ENCODE peak calls at places on chromosomes 1 and 21, in five cellular contexts. A is CD8-positive, alpha-beta T cell; O is WERI-Rb-1; M is lower lobe of right lung; P is cardiac muscle cell. V is an unnamed sample. For H3K36me3, the result is how much of the 10 kb centered on the place peaks cover.

GRCh38 chr1:41726899-41727748 is 191.6 kb downstream of the HIVEP3 start:
- DNase-seq in A (no peak), O (peak), M (peak), P (no peak), V (no peak)

GRCh38 chr1:61270761-61271411 is 188.5 kb downstream of the NFIA start:
- DNase-seq in A (no peak), O (no peak), M (no peak), P (no peak), V (no peak)

GRCh38 chr1:230843503-230844309 is 24.6 kb downstream of the C1orf198 start:
- DNase-seq in A (no peak), O (no peak), M (no peak), P (no peak), V (no peak)

GRCh38 chr1:11472284-11472683 is 6.7 kb upstream of the DISP3 start:
- DNase-seq in A (no peak), O (no peak), M (no peak), P (no peak), V (no peak)

GRCh38 chr1:36133484-36133883 is 8.5 kb upstream of the COL8A2 start:
- DNase-seq in A (no peak), O (no peak), M (no peak), P (no peak), V (peak)

GRCh38 chr1:231612393-231613089 is 14.0 kb upstream of the DISC1 start:
- DNase-seq in A (peak), O (no peak), M (peak), P (no peak), V (no peak)

GRCh38 chr1:53341961-53342707 is 14.3 kb upstream of the LRP8 start:
- DNase-seq in A (no peak), O (no peak), M (no peak), P (no peak), V (no peak)

GRCh38 chr1:221335161-221336101 is 406.5 kb downstream of the DUSP10 start:
- DNase-seq in A (no peak), O (no peak), M (no peak), P (no peak), V (no peak)

GRCh38 chr1:109243860-109244552 is 5.3 kb upstream of the CELSR2 start:
- DNase-seq in A (no peak), O (no peak), M (no peak), P (no peak), V (no peak)

GRCh38 chr1:164708596-164708995 is 149.6 kb downstream of the PBX1 start:
- DNase-seq in A (no peak), O (no peak), M (no peak), P (no peak), V (no peak)

GRCh38 chr1:169809370-169810095 is 14.8 kb upstream of the METTL18 start:
- DNase-seq in A (no peak), O (no peak), M (no peak), P (peak), V (no peak)

GRCh38 chr1:209886219-209886536 is 51.8 kb upstream of the SYT14 start:
- DNase-seq in A (no peak), O (no peak), M (no peak), P (no peak), V (no peak)
- TF ChIP-seq CTCF in A (no peak), O (no peak), M (no peak), P (no peak), V (no peak)

GRCh38 chr1:228180271-228180987 is 14.8 kb downstream of the IBA57 start:
- DNase-seq in A (no peak), O (no peak), M (no peak), P (no peak), V (no peak)

GRCh38 chr1:228181105-228181504 is 15.5 kb downstream of the IBA57 start:
- DNase-seq in A (no peak), O (no peak), M (no peak), P (no peak), V (no peak)

GRCh38 chr1:228177936-228178710 is 12.5 kb downstream of the IBA57 start:
- DNase-seq in A (no peak), O (no peak), M (no peak), P (no peak), V (no peak)

GRCh38 chr1:228177183-228177475 is 11.5 kb downstream of the IBA57 start:
- DNase-seq in A (no peak), O (no peak), M (no peak), P (no peak), V (no peak)

DNA sequence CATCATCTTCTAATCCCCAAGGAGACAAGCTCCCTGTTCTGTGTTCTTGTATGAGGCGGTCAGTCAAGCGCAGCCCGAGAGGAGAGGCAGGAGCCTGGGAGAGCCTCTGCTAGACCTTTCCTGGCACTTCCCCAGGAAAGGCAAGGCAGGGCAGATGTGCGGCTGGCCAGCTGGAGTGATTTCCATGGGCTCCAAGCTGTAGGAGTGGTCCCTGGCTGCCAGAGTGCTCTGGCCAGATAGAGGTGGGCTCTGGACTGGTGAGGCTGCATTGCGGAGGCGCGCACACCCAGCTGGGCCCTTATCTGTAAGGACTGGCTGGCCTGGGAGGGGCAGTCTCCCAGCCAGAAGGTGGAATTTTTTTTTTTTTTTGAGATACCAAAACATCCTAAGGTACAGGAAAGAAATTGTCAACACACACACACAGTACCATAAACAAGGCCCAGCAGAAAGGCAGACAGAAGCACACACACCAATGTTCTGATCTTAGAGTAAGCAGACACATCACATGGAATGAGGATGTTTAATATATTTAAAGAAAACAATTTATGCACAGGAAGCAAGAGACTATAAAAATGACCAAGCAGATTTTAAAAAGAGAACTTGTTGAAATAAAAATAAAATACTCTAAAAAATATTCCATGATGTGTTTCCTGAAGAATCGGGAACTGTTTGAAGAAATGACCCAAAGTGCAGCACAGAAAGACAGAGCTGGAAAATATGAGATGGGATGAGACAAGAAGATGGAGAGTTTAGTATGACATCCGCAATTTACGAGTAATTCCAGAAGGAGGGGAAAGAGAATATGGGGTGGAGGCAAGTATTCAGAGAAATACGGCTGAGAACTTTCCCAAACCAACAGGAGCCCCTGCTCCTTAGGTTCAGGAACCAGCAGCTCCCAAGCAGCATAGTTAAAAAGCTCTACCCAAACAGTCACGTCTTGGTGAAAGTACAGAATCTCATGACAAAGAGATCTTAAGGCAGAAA is 13.4 kb downstream of the IBA57 start:
- DNase-seq in A (no peak), O (no peak), M (peak), P (no peak), V (peak)
- H3K36me3 ChIP-seq in A (under half), O (under half), M (under half), P (under half), V (under half)

GRCh38 chr1:31955917-31956736 is 18.0 kb upstream of the PTP4A2 start:
- DNase-seq in A (peak), O (peak), M (peak), P (peak), V (peak)
- TF ChIP-seq CTCF in A (no peak), O (peak), M (peak), P (peak), V (peak)

GRCh38 chr21:44325386-44326271 is 13.6 kb downstream of the CFAP410 start:
- DNase-seq in A (no peak), O (no peak), M (no peak), P (no peak), V (no peak)
- H3K36me3 ChIP-seq in A (under half), O (half or more), M (half or more), P (under half), V (under half)